ENCODE peak calls at places on chromosome 22, in eight cellular contexts. Z is activated T-cell treated with anti-CD3 and anti-CD28 coated beads, Interleukin-2, amount 50 U/mL, for 72 hours; H is CD8-positive, alpha-beta memory T cell; P is stimulated activated CD4-positive, alpha-beta T cell treated with anti-CD3 and anti-CD28 coated beads, Interleukin-1b, Interleukin-23, amount 100 ng/mL, for 1 hour; A is activated CD4-positive, alpha-beta T cell treated with anti-CD3 and anti-CD28 coated beads for 24 hours; F is activated effector memory CD4-positive, alpha-beta T cell treated with anti-CD3 and anti-CD28 coated beads, Interleukin-2, amount 50 U/mL, for 16 hours; D is right lobe of liver; B is CD4-positive, alpha-beta memory T cell. T is an unnamed sample.

GRCh38 chr22:19965771-19966709 is 24.4 kb upstream of the TXNRD2 start:
- DNase-seq in B (no peak), P (no peak), D (no peak), A (no peak), F (no peak), H (no peak), Z (no peak), T (no peak)

GRCh38 chr22:43099095-43099494 is 9.9 kb upstream of the TTLL1 start:
- DNase-seq in D (no peak), Z (no peak), H (no peak), P (no peak), B (no peak), F (no peak), A (no peak), T (no peak)

GRCh38 chr22:35568751-35569725 is 28.4 kb downstream of the RASD2 start:
- DNase-seq in P (no peak), A (no peak), D (no peak), H (no peak), B (no peak), Z (no peak), F (no peak), T (peak)

GRCh38 chr22:41534219-41534618 is 10.1 kb downstream of the POLR3H start:
- DNase-seq in Z (no peak), A (no peak), B (no peak), P (no peak), H (no peak), D (no peak), F (no peak), T (no peak)

GRCh38 chr22:21641417-21641794 is 696 bp upstream of the SDF2L1 start:
- DNase-seq in F (no peak), H (no peak), B (no peak), P (no peak), Z (no peak), A (no peak), D (peak), T (peak)

GRCh38 chr22:17890892-17891291 is 116.6 kb upstream of the BID start:
- DNase-seq in B (no peak), P (no peak), H (no peak), F (no peak), D (no peak), A (no peak), Z (no peak), T (no peak)

GRCh38 chr22:22068025-22068424 is 85.4 kb upstream of the TOP3B start:
- DNase-seq in A (no peak), F (no peak), Z (no peak), D (no peak), P (no peak), B (no peak), H (no peak), T (no peak)

GRCh38 chr22:49094858-49095257 is 732.8 kb downstream of the BRD1 start:
- DNase-seq in D (no peak), Z (no peak), H (no peak), F (no peak), P (no peak), A (no peak), B (no peak), T (no peak)

GRCh38 chr22:40654522-40655167 is 18.1 kb upstream of the MRTFA start:
- DNase-seq in D (peak), F (no peak), P (no peak), Z (no peak), A (no peak), H (no peak), B (no peak), T (peak)

GRCh38 chr22:39522567-39523300 is 2.4 kb downstream of the ATF4 start:
- DNase-seq in Z (peak), B (no peak), F (no peak), D (no peak), A (no peak), P (no peak), H (no peak), T (peak)

GRCh38 chr22:17891427-17892167 is 117.3 kb upstream of the BID start:
- DNase-seq in A (no peak), F (no peak), P (no peak), D (peak), B (no peak), Z (no peak), H (no peak), T (peak)